ENCODE peak calls at places on chromosomes 5 and 9, in eight cellular contexts. V is H9, I is fibroblast of lung, A is mammary epithelial cell, H is colonic mucosa, M is IMR-90, E is H1, S is neural progenitor cell. Z is an unnamed sample.

GRCh38 chr5:152124413-152125082 is 199.9 kb upstream of the GLRA1 start:
- DNase-seq in E (no peak), S (peak), I (no peak), V (peak), M (no peak), A (no peak), H (no peak), Z (no peak)

GRCh38 chr5:165630211-165630866 is 2124.9 kb downstream of the MAT2B start:
- DNase-seq in V (peak), H (peak), S (peak), E (peak), A (peak), M (peak), I (peak), Z (peak)

GRCh38 chr5:68054625-68055024 is 160.9 kb upstream of the PIK3R1 start:
- DNase-seq in I (no peak), H (no peak), V (no peak), A (no peak), M (no peak), S (peak), E (no peak), Z (no peak)

GRCh38 chr9:13354733-13355132 is 75.2 kb upstream of the MPDZ start:
- DNase-seq in H (no peak), E (no peak), S (no peak), M (peak), V (no peak), A (peak), I (peak), Z (peak)

GRCh38 chr5:131999041-131999440 is 12.4 kb downstream of the ACSL6 start:
- DNase-seq in S (no peak), I (no peak), V (no peak), M (no peak), H (no peak), A (no peak), E (no peak), Z (no peak)

GRCh38 chr9:16752615-16753014 is 117.9 kb downstream of the BNC2 start:
- DNase-seq in I (no peak), M (no peak), E (no peak), V (no peak), S (no peak), A (no peak), H (no peak), Z (peak)

GRCh38 chr5:132001647-132002561 is 9.6 kb downstream of the ACSL6 start:
- DNase-seq in E (no peak), A (peak), M (peak), V (peak), H (no peak), I (peak), S (peak), Z (peak)

GRCh38 chr9:80188579-80188978 is 616.8 kb downstream of the TLE4 start:
- DNase-seq in M (no peak), I (no peak), H (no peak), E (no peak), A (no peak), S (no peak), V (no peak), Z (no peak)

GRCh38 chr5:137374110-137374853 is 124.8 kb downstream of the SPOCK1 start:
- DNase-seq in M (no peak), S (no peak), E (no peak), A (no peak), V (no peak), H (no peak), I (no peak), Z (no peak)

GRCh38 chr5:48192-48591 is 43.8 kb upstream of the PLEKHG4B start:
- DNase-seq in H (no peak), M (no peak), E (no peak), I (no peak), S (no peak), A (no peak), V (peak), Z (no peak)

GRCh38 chr5:102754499-102755424 is at the start of gene PAM:
- DNase-seq in V (peak), M (peak), I (peak), E (peak), H (peak), S (peak), A (peak), Z (peak)

GRCh38 chr5:32753051-32753450 is 41.9 kb downstream of the NPR3 start:
- DNase-seq in E (no peak), S (no peak), A (peak), I (peak), H (no peak), M (peak), V (no peak), Z (peak)

GRCh38 chr5:155064580-155064979 is 51.0 kb downstream of the KIF4B start:
- DNase-seq in A (no peak), E (no peak), S (no peak), V (no peak), I (no peak), H (no peak), M (no peak), Z (no peak)

GRCh38 chr5:66889524-66889923 is 293.3 kb downstream of the MAST4 start:
- DNase-seq in A (no peak), E (no peak), M (no peak), H (no peak), V (no peak), S (no peak), I (no peak), Z (no peak)

GRCh38 chr5:137054335-137054734 is 444.8 kb downstream of the SPOCK1 start:
- DNase-seq in V (no peak), A (no peak), S (no peak), M (no peak), E (no peak), I (no peak), H (no peak), Z (no peak)

GRCh38 chr5:135319458-135319857 is 79.6 kb downstream of the MACROH2A1 start:
- DNase-seq in A (no peak), H (no peak), M (no peak), I (no peak), S (no peak), V (peak), E (no peak), Z (no peak)

GRCh38 chr9:123169926-123170325 is 98.5 kb downstream of the STRBP start:
- DNase-seq in M (no peak), E (no peak), I (no peak), A (no peak), H (no peak), S (no peak), V (no peak), Z (no peak)

GRCh38 chr5:53167836-53168235 is 58.3 kb upstream of the MOCS2 start:
- DNase-seq in A (peak), H (peak), E (no peak), I (peak), V (no peak), S (no peak), M (peak), Z (peak)

GRCh38 chr5:149588947-149589346 is 7.6 kb downstream of the ARHGEF37 start:
- DNase-seq in I (no peak), E (no peak), H (no peak), M (no peak), V (no peak), S (no peak), A (no peak), Z (peak)

GRCh38 chr9:93459432-93459847 is 6.1 kb upstream of the FAM120AOS start:
- DNase-seq in V (no peak), E (no peak), A (no peak), M (no peak), I (no peak), H (no peak), S (no peak), Z (no peak)

GRCh38 chr5:98099448-98100105 is 673.9 kb upstream of the RGMB start:
- DNase-seq in I (no peak), V (no peak), H (no peak), M (peak), E (no peak), S (no peak), A (peak), Z (peak)

GRCh38 chr5:43232943-43233833 is 41.2 kb downstream of the NIM1K start:
- DNase-seq in H (no peak), M (no peak), E (no peak), S (no peak), I (no peak), A (no peak), V (no peak), Z (no peak)

GRCh38 chr9:83706703-83707517 is 848 bp downstream of the UBQLN1 start:
- DNase-seq in V (peak), H (peak), E (peak), A (peak), S (peak), M (peak), I (peak), Z (peak)

GRCh38 chr9:122389799-122390481 is 19.1 kb downstream of the PTGS1 start:
- DNase-seq in S (no peak), I (no peak), A (peak), H (no peak), E (no peak), M (no peak), V (peak), Z (no peak)

GRCh38 chr5:176388341-176389113 is at the start of the genes HIGD2A and NOP16:
- DNase-seq in H (peak), S (peak), V (peak), I (peak), E (peak), A (peak), M (peak), Z (peak)

GRCh38 chr5:55636177-55636576 is 75.9 kb downstream of the SLC38A9 start:
- DNase-seq in H (no peak), E (no peak), A (no peak), S (no peak), V (no peak), I (peak), M (no peak), Z (no peak)

GRCh38 chr9:89666364-89666763 is 61.6 kb downstream of the GADD45G start:
- DNase-seq in V (no peak), H (no peak), I (no peak), S (no peak), A (no peak), M (no peak), E (no peak), Z (no peak)

GRCh38 chr5:172450861-172451695 is 3.2 kb downstream of the SH3PXD2B start:
- DNase-seq in H (no peak), E (peak), S (peak), M (no peak), I (peak), V (peak), A (no peak), Z (peak)

GRCh38 chr9:121404906-121405305 is 34.9 kb upstream of the STOM start:
- DNase-seq in S (no peak), V (no peak), A (peak), E (no peak), H (no peak), M (no peak), I (no peak), Z (no peak)

GRCh38 chr5:154857091-154857533 is 1.3 kb upstream of the CNOT8 start:
- DNase-seq in V (no peak), I (no peak), M (no peak), A (no peak), H (no peak), S (peak), E (no peak), Z (peak)

GRCh38 chr5:65100846-65101678 is 332.3 kb downstream of the CWC27 start:
- DNase-seq in M (peak), H (peak), I (peak), A (peak), V (peak), S (peak), E (peak), Z (peak)

GRCh38 chr5:127684722-127685467 is 18.3 kb upstream of the CCDC192 start:
- DNase-seq in A (peak), V (no peak), S (no peak), H (no peak), I (no peak), E (no peak), M (no peak), Z (no peak)

GRCh38 chr5:35771839-35772238 is 84.9 kb upstream of the IL7R start:
- DNase-seq in A (no peak), S (peak), V (no peak), E (no peak), I (no peak), M (no peak), H (no peak), Z (no peak)

GRCh38 chr5:151139015-151139414 is 18.6 kb downstream of the ANXA6 start:
- DNase-seq in A (no peak), M (no peak), I (no peak), S (no peak), H (no peak), V (no peak), E (no peak), Z (no peak)

GRCh38 chr9:34869390-34869789 is 88.7 kb upstream of the PHF24 start:
- DNase-seq in A (peak), I (peak), M (peak), S (peak), H (no peak), V (no peak), E (no peak), Z (peak)

GRCh38 chr5:173789031-173789920 is 98.9 kb upstream of the CPEB4 start:
- DNase-seq in I (peak), M (peak), V (no peak), E (no peak), S (no peak), H (no peak), A (peak), Z (peak)

GRCh38 chr5:112793201-112793600 is 55.5 kb downstream of the APC start:
- DNase-seq in I (no peak), H (no peak), S (no peak), A (no peak), M (no peak), E (no peak), V (no peak), Z (peak)

GRCh38 chr9:117265253-117265652 is 149.6 kb downstream of the ASTN2 start:
- DNase-seq in E (no peak), S (no peak), I (no peak), H (no peak), A (no peak), M (no peak), V (no peak), Z (no peak)

GRCh38 chr5:674630-675011 is 18.5 kb downstream of the TPPP start:
- DNase-seq in V (peak), M (no peak), H (peak), E (peak), I (no peak), A (no peak), S (no peak), Z (peak)

GRCh38 chr5:139997276-139997675 is 45.8 kb downstream of the NRG2 start:
- DNase-seq in E (no peak), M (no peak), S (no peak), H (no peak), A (no peak), I (no peak), V (no peak), Z (no peak)

GRCh38 chr5:139998837-139999236 is 44.3 kb downstream of the NRG2 start:
- DNase-seq in H (no peak), I (no peak), M (no peak), E (no peak), S (no peak), V (no peak), A (no peak), Z (no peak)

GRCh38 chr5:140000332-140000731 is 42.8 kb downstream of the NRG2 start:
- DNase-seq in M (no peak), H (no peak), S (no peak), V (no peak), I (no peak), A (no peak), E (no peak), Z (no peak)

GRCh38 chr5:139994234-139994633 is 48.9 kb downstream of the NRG2 start:
- DNase-seq in E (no peak), A (no peak), S (no peak), I (no peak), M (no peak), H (no peak), V (no peak), Z (no peak)

DNA sequence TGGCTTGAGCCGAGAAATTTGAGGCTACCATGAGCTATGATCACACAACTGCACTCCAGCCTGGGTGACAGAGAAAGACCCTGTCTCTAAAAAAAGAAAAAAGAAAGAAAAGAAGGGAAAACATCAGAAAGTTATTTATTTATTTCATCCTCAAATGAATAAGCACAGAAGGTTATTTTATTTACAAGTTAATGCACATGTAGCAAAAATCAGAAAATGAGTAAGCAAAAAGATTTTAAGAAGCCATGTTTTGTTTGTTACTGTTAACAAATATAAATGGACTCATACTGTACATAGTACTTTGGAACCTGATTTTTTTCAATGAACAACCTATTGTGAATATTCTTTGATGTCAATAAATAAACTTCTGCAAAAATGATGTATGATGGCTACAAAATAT is 47.2 kb downstream of the NRG2 start:
- DNase-seq in I (no peak), V (no peak), M (no peak), S (no peak), E (no peak), A (no peak), H (no peak), Z (no peak)
- H3K9ac ChIP-seq in I (no peak), V (no peak), M (no peak), S (no peak), E (no peak), A (no peak), H (no peak), Z (no peak)

GRCh38 chr9:134327671-134328231 is 1.5 kb downstream of the RXRA start:
- DNase-seq in M (no peak), V (no peak), A (peak), I (no peak), S (no peak), H (no peak), E (no peak), Z (peak)

GRCh38 chr9:134328841-134329575 is 2.8 kb downstream of the RXRA start:
- DNase-seq in S (peak), M (no peak), I (peak), V (no peak), H (peak), A (peak), E (no peak), Z (peak)

GRCh38 chr9:134326754-134327526 is 685 bp downstream of the RXRA start:
- DNase-seq in H (peak), M (peak), V (no peak), E (no peak), A (peak), S (peak), I (peak), Z (peak)

GRCh38 chr9:134329576-134329855 is 3.3 kb downstream of the RXRA start:
- DNase-seq in V (no peak), I (no peak), S (no peak), A (no peak), H (no peak), E (no peak), M (no peak), Z (peak)

DNA sequence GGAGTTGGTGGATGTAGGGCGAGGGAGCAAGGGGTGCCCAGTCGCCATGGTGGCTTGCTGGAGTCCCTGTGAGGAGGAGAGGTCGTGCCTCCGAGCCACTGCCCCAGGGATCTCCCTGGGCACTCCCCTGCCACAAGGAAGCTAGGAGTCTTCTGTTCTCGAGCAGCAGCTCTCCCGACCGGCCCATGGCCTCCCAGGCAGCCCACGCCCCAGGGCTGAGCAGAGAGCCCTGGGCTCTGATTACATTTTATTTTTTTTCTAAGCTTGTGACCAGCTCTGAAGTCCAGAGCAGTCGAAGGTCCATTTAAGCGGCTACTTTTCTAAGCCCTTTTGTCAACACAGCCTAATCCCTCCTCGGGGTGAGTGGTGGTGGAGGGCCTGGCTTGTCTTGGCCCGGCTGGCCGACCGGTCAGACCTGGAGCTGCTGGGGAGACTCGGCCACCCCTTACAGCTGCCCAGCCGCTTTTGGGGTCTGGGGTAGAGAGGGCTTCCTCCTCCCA is 2.1 kb downstream of the RXRA start:
- DNase-seq in M (peak), V (no peak), S (peak), A (peak), I (peak), E (no peak), H (peak), Z (peak)
- H3K9ac ChIP-seq in M (peak), V (no peak), S (no peak), A (peak), I (peak), E (no peak), H (peak), Z (peak)

GRCh38 chr9:130418776-130419175 is 26.0 kb upstream of the ASS1 start:
- DNase-seq in A (no peak), E (no peak), S (no peak), H (no peak), M (no peak), I (no peak), V (peak), Z (no peak)

GRCh38 chr9:130417602-130418001 is 27.2 kb upstream of the ASS1 start:
- DNase-seq in V (peak), S (peak), M (no peak), A (no peak), I (no peak), E (peak), H (no peak), Z (no peak)

GRCh38 chr9:130421154-130421801 is 23.5 kb upstream of the ASS1 start:
- DNase-seq in S (no peak), I (no peak), V (peak), A (no peak), M (no peak), H (no peak), E (no peak), Z (no peak)

GRCh38 chr9:130421802-130422276 is 22.9 kb upstream of the ASS1 start:
- DNase-seq in H (no peak), A (peak), V (peak), S (peak), E (peak), M (peak), I (peak), Z (peak)

GRCh38 chr9:130419521-130420035 is 25.2 kb upstream of the ASS1 start:
- DNase-seq in I (no peak), A (no peak), S (no peak), V (peak), M (no peak), E (no peak), H (no peak), Z (no peak)
- H3K9ac ChIP-seq in I (no peak), A (no peak), S (no peak), V (no peak), M (no peak), E (no peak), H (no peak), Z (no peak)

GRCh38 chr5:38555354-38556114 is 912 bp downstream of the LIFR start:
- DNase-seq in A (no peak), V (no peak), E (no peak), H (no peak), M (no peak), S (no peak), I (no peak), Z (peak)
- H3K9ac ChIP-seq in A (peak), V (no peak), E (peak), H (peak), M (peak), S (no peak), I (peak), Z (peak)

Z was measured in GM23248.